ENCODE peak calls at places on chromosomes 13 and 19, in ten cellular contexts. S is right lobe of liver, U is cardiac muscle cell, B is brain microvascular endothelial cell, R is prostate gland, F is body of pancreas, V is glutamatergic neuron, N is B cell, J is WTC11, D is AG09319. H is an unnamed sample.

GRCh38 chr13:49584771-49585182 is 581 bp downstream of the RCBTB1 start:
- DNase-seq in D (no peak), F (no peak), S (no peak), U (no peak), R (no peak), N (no peak), V (no peak), J (no peak), B (no peak), H (no peak)

GRCh38 chr13:108950333-108951010 is 321.1 kb downstream of the MYO16 start:
- DNase-seq in V (no peak), N (no peak), U (no peak), R (no peak), F (no peak), D (no peak), S (no peak), B (peak; percentile 78), J (no peak), H (no peak)

GRCh38 chr19:15254547-15254946 is 22.3 kb upstream of the EPHX3 start:
- DNase-seq in N (no peak), R (no peak), J (no peak), D (no peak), V (no peak), U (no peak), B (no peak), S (no peak), F (no peak), H (peak; percentile 54)

GRCh38 chr19:19043881-19044280 is 10.5 kb downstream of the ARMC6 start:
- DNase-seq in J (no peak), U (no peak), F (no peak), V (no peak), D (no peak), B (no peak), N (no peak), S (no peak), R (no peak), H (no peak)

GRCh38 chr13:51998723-51999471 is 12.4 kb downstream of the ATP7B start:
- DNase-seq in U (peak; percentile 37), D (no peak), N (no peak), S (no peak), J (no peak), B (no peak), F (no peak), V (peak; percentile 27), R (no peak), H (no peak)

GRCh38 chr13:64423467-64423866 is 2806.7 kb downstream of the PCDH9 start:
- DNase-seq in R (no peak), N (no peak), V (no peak), F (no peak), J (no peak), D (no peak), B (no peak), S (no peak), U (no peak), H (no peak)

GRCh38 chr19:40413291-40413994 is at the start of gene PRX:
- DNase-seq in J (peak; percentile 88), U (peak; percentile 40), N (no peak), V (peak; percentile 76), D (no peak), R (no peak), S (no peak), B (no peak), F (no peak), H (no peak)

GRCh38 chr19:31992750-31993149 is 352.7 kb upstream of the ZNF507 start:
- DNase-seq in F (no peak), J (no peak), U (no peak), B (no peak), R (no peak), V (no peak), D (no peak), N (no peak), S (no peak), H (no peak)

GRCh38 chr13:99967498-99967883 is 4.1 kb downstream of the ZIC5 start:
- DNase-seq in U (no peak), F (no peak), J (no peak), V (no peak), N (no peak), S (no peak), D (no peak), R (no peak), B (no peak), H (no peak)

GRCh38 chr13:74575729-74576125 is 441.5 kb upstream of the KLF12 start:
- DNase-seq in U (peak; percentile 92), V (peak; percentile 76), D (no peak), F (peak; percentile 19), S (peak; percentile 78), N (no peak), R (no peak), J (peak; percentile 79), B (peak; percentile 59), H (peak; percentile 85)

GRCh38 chr19:11096210-11096841 is 7.1 kb downstream of the LDLR start:
- DNase-seq in S (no peak), U (no peak), F (no peak), J (no peak), R (no peak), D (peak; percentile 87), B (peak; percentile 57), N (no peak), V (no peak), H (no peak)

GRCh38 chr13:32537580-32538233 is 888 bp downstream of the N4BP2L2 start:
- DNase-seq in S (peak; percentile 45), R (peak; percentile 8), B (no peak), N (no peak), F (peak; percentile 34), J (peak; percentile 33), U (no peak), V (peak; percentile 49), D (no peak), H (no peak)
- TF ChIP-seq CTCF in S (no peak), R (no peak), B (no peak), N (no peak), F (no peak), J (no peak), U (no peak), V (no peak), D (no peak), H (no peak)

GRCh38 chr19:49498475-49498874 is 2.2 kb downstream of the RPS11 start:
- DNase-seq in J (no peak), S (no peak), F (no peak), B (no peak), U (no peak), D (no peak), V (no peak), N (no peak), R (no peak), H (no peak)

GRCh38 chr19:49496574-49497008 is 357 bp downstream of the RPS11 start:
- DNase-seq in J (no peak), U (no peak), B (no peak), S (no peak), F (no peak), N (no peak), V (no peak), R (no peak), D (no peak), H (no peak)

GRCh38 chr19:49497047-49497789 is 984 bp downstream of the RPS11 start:
- DNase-seq in V (peak; percentile 54), J (peak; percentile 52), N (peak; percentile 86), D (no peak), S (peak; percentile 65), U (peak; percentile 63), B (peak; percentile 47), F (no peak), R (no peak), H (no peak)

GRCh38 chr19:49497790-49498106 is 1.5 kb downstream of the RPS11 start:
- DNase-seq in S (no peak), D (no peak), N (no peak), U (no peak), B (no peak), J (no peak), F (no peak), V (no peak), R (no peak), H (no peak)

DNA sequence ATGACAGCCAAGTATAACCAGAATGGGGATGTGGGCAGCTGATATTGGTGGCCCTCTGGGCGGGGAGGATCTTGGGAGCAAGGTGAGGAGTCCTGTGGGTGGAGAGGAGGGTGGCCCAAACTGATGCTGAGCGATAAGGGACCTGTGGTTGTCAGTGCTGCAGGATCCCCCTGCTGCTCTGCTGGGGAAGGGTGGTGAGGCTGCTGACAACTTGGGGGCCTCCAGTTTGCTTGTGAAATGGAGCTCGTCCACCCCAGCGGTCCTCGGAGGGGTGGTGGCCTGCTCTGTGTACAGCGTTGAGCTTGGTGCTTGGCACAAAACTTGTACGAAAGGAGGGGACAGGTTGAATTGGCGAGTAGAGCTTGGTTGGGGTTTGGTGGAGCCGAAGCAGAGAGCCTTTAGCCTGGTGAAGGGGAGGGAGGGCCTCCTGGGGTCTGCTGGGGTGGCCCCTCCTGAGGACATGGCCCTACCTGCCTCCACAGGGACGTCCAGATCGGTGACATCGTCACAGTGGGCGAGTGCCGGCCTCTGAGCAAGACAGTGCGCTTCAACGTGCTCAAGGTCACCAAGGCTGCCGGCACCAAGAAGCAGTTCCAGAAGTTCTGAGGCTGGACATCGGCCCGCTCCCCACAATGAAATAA is 2.9 kb downstream of the RPS11 start:
- DNase-seq in U (no peak), S (no peak), V (no peak), B (no peak), R (no peak), J (no peak), D (no peak), F (no peak), N (no peak), H (no peak)
- TF ChIP-seq CTCF in U (no peak), S (no peak), V (no peak), B (no peak), R (no peak), J (no peak), D (no peak), F (no peak), N (no peak), H (no peak)

GRCh38 chr13:102726430-102726829 is 31.6 kb upstream of the METTL21C start:
- DNase-seq in B (no peak), N (no peak), J (no peak), F (no peak), V (no peak), R (no peak), S (no peak), U (no peak), D (no peak), H (no peak)
- TF ChIP-seq CTCF in B (no peak), N (no peak), J (no peak), F (no peak), V (no peak), R (no peak), S (peak; percentile 15), U (no peak), D (no peak), H (no peak)

DNA sequence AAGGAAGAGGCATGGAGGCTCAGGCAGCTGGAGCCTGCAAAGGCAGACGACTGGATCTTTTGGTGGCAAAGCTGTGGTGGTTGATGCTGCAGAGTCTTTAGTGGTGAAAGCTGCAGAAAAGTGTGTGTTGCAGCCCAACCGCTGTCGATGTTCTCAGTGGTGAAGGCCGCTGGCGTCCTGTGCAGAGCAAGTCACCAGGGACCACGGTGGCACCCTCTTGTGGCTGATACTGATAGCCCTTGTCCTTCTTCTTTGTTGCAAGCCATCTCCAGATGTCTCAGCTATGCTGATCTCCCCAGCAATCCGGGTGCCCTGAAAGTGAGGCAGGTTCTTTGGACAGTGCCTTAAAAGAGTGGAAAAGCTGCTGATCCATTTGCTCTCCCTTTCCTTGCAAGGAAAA is 610.9 kb upstream of the PCDH9 start:
- DNase-seq in U (no peak), V (no peak), D (no peak), R (no peak), N (no peak), J (peak; percentile 72), B (no peak), F (no peak), S (no peak), H (no peak)
- TF ChIP-seq CTCF in U (no peak), V (no peak), D (no peak), R (no peak), N (no peak), J (peak; percentile 56), B (peak; percentile 7), F (no peak), S (no peak), H (no peak)